ENCODE peak calls at places on chromosomes 7 and 10, in four cellular contexts. One of them, this sample, is unnamed.

GRCh38 chr10:125264752-125265578 is 104.6 kb upstream of the CTBP2 start:
- DNase-seq in naive thymus-derived CD4-positive, alpha-beta T cell: no peak
- DNase-seq in MM.1S: no peak
- DNase-seq in psoas muscle: no peak
- DNase-seq in this sample: no peak

GRCh38 chr7:28643369-28644340 is 231.3 kb downstream of the CREB5 start:
- DNase-seq in MM.1S: no peak
- DNase-seq in naive thymus-derived CD4-positive, alpha-beta T cell: no peak
- DNase-seq in psoas muscle: no peak
- DNase-seq in this sample: no peak

GRCh38 chr7:150450491-150450992 is at the start of gene GIMAP8:
- DNase-seq in psoas muscle: peak; percentile 77
- DNase-seq in MM.1S: no peak
- DNase-seq in naive thymus-derived CD4-positive, alpha-beta T cell: peak; percentile 61
- DNase-seq in this sample: no peak

GRCh38 chr7:131625817-131626372 is 69.5 kb upstream of the PODXL start:
- DNase-seq in MM.1S: no peak
- DNase-seq in naive thymus-derived CD4-positive, alpha-beta T cell: no peak
- DNase-seq in psoas muscle: peak; percentile 69
- DNase-seq in this sample: peak; percentile 91

GRCh38 chr7:16098585-16099179 is 322.7 kb downstream of the CRPPA start:
- DNase-seq in psoas muscle: no peak
- DNase-seq in MM.1S: no peak
- DNase-seq in naive thymus-derived CD4-positive, alpha-beta T cell: no peak
- DNase-seq in this sample: no peak

GRCh38 chr10:74419491-74420466 is 268.8 kb downstream of the ADK start:
- DNase-seq in naive thymus-derived CD4-positive, alpha-beta T cell: peak; percentile 15
- DNase-seq in psoas muscle: no peak
- DNase-seq in MM.1S: peak; percentile 36
- DNase-seq in this sample: peak; percentile 23

GRCh38 chr7:94391716-94392390 is 2.8 kb upstream of the COL1A2 start:
- DNase-seq in MM.1S: peak; percentile 28
- DNase-seq in naive thymus-derived CD4-positive, alpha-beta T cell: no peak
- DNase-seq in psoas muscle: no peak
- DNase-seq in this sample: peak; percentile 74

GRCh38 chr7:65846008-65846570 is 26.8 kb upstream of the VKORC1L1 start:
- DNase-seq in naive thymus-derived CD4-positive, alpha-beta T cell: no peak
- DNase-seq in MM.1S: no peak
- DNase-seq in psoas muscle: no peak
- DNase-seq in this sample: no peak

GRCh38 chr10:119412831-119413737 is 129.4 kb downstream of the RGS10 start:
- DNase-seq in naive thymus-derived CD4-positive, alpha-beta T cell: no peak
- DNase-seq in psoas muscle: no peak
- DNase-seq in MM.1S: no peak
- DNase-seq in this sample: no peak

GRCh38 chr7:33774762-33775523 is 130.4 kb upstream of the BMPER start:
- DNase-seq in psoas muscle: peak; percentile 64
- DNase-seq in MM.1S: no peak
- DNase-seq in naive thymus-derived CD4-positive, alpha-beta T cell: no peak
- DNase-seq in this sample: no peak

GRCh38 chr7:108235451-108236061 is 105.4 kb upstream of the LAMB4 start:
- DNase-seq in psoas muscle: no peak
- DNase-seq in MM.1S: no peak
- DNase-seq in naive thymus-derived CD4-positive, alpha-beta T cell: no peak
- DNase-seq in this sample: no peak

GRCh38 chr10:92691591-92692084 is 1.9 kb downstream of the HHEX start:
- DNase-seq in MM.1S: no peak
- DNase-seq in psoas muscle: peak; percentile 73
- DNase-seq in naive thymus-derived CD4-positive, alpha-beta T cell: no peak
- DNase-seq in this sample: no peak

GRCh38 chr7:148772297-148773089 is 73.8 kb downstream of the CUL1 start:
- DNase-seq in MM.1S: peak; percentile 68
- DNase-seq in psoas muscle: no peak
- DNase-seq in naive thymus-derived CD4-positive, alpha-beta T cell: no peak
- DNase-seq in this sample: peak; percentile 92

GRCh38 chr10:1195828-1196227 is 139.6 kb downstream of the WDR37 start:
- DNase-seq in naive thymus-derived CD4-positive, alpha-beta T cell: no peak
- DNase-seq in MM.1S: no peak
- DNase-seq in psoas muscle: no peak
- DNase-seq in this sample: no peak

GRCh38 chr7:87147500-87147899 is 4.8 kb upstream of the DMTF1 start:
- DNase-seq in psoas muscle: no peak
- DNase-seq in naive thymus-derived CD4-positive, alpha-beta T cell: no peak
- DNase-seq in MM.1S: no peak
- DNase-seq in this sample: no peak

GRCh38 chr7:79421751-79422150 is 31.7 kb downstream of the MAGI2 start:
- DNase-seq in psoas muscle: no peak
- DNase-seq in MM.1S: no peak
- DNase-seq in naive thymus-derived CD4-positive, alpha-beta T cell: no peak
- DNase-seq in this sample: no peak
- H3K27ac ChIP-seq in psoas muscle: no peak overlapping the region
- H3K27ac ChIP-seq in MM.1S: no peak overlapping the region
- H3K27ac ChIP-seq in naive thymus-derived CD4-positive, alpha-beta T cell: no peak overlapping the region
- H3K27ac ChIP-seq in this sample: no peak overlapping the region

GRCh38 chr7:137354361-137354760 is 10.8 kb upstream of the PTN start:
- DNase-seq in naive thymus-derived CD4-positive, alpha-beta T cell: no peak
- DNase-seq in psoas muscle: no peak
- DNase-seq in MM.1S: no peak
- DNase-seq in this sample: no peak
- H3K27ac ChIP-seq in naive thymus-derived CD4-positive, alpha-beta T cell: no peak overlapping the region
- H3K27ac ChIP-seq in psoas muscle: no peak overlapping the region
- H3K27ac ChIP-seq in MM.1S: no peak overlapping the region
- H3K27ac ChIP-seq in this sample: no peak overlapping the region

GRCh38 chr7:7911339-7911738 is 57.3 kb upstream of the GLCCI1 start:
- DNase-seq in psoas muscle: no peak
- DNase-seq in naive thymus-derived CD4-positive, alpha-beta T cell: no peak
- DNase-seq in MM.1S: no peak
- DNase-seq in this sample: no peak
- H3K27ac ChIP-seq in psoas muscle: no peak overlapping the region
- H3K27ac ChIP-seq in naive thymus-derived CD4-positive, alpha-beta T cell: no peak overlapping the region
- H3K27ac ChIP-seq in MM.1S: no peak overlapping the region
- H3K27ac ChIP-seq in this sample: no peak overlapping the region

DNA sequence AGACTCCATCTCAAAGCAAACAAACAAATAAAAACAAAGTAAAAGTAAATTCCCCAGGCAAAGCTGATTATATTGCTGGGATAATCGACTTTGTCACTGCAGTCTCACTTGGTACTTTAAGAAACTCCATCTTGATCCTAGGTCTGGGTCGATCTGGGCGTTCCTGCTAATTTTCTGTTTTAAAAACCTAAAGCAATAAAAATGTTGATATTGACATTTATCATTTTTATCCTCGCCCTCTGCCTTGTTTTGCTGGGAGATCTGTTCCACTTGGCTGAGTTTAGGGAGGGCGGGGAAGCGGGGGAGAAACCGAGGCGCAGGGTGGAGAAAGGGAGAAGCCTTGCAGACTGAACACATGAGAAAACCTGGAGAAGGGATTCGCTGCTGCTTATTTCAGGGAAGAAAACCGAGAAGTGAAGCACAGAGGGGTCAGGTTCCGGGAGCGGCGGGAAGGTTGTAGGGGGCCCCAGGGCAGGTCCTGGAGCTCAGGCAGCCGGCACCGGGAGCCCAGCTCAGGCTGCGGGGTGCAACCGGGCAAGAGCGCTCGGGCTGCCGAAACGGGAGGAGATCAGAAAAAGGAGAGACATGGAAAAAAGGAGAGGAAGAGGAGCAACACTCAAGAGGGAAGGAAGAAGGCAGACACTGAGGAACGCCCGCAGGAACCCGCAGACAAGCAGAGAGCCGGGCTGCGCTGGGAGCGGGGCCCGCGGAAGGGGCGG is 27.4 kb upstream of the KMT2C start:
- DNase-seq in naive thymus-derived CD4-positive, alpha-beta T cell: no peak
- DNase-seq in psoas muscle: no peak
- DNase-seq in MM.1S: no peak
- DNase-seq in this sample: peak; percentile 48
- H3K27ac ChIP-seq in naive thymus-derived CD4-positive, alpha-beta T cell: peak overlapping the region; percentile 86
- H3K27ac ChIP-seq in psoas muscle: peak overlapping the region; percentile 98
- H3K27ac ChIP-seq in MM.1S: no peak overlapping the region
- H3K27ac ChIP-seq in this sample: no peak overlapping the region

GRCh38 chr7:40374575-40374974 is 239.8 kb downstream of the SUGCT start:
- DNase-seq in MM.1S: no peak
- DNase-seq in naive thymus-derived CD4-positive, alpha-beta T cell: no peak
- DNase-seq in psoas muscle: no peak
- DNase-seq in this sample: no peak

GRCh38 chr7:40372031-40372430 is 237.2 kb downstream of the SUGCT start:
- DNase-seq in psoas muscle: no peak
- DNase-seq in naive thymus-derived CD4-positive, alpha-beta T cell: no peak
- DNase-seq in MM.1S: no peak
- DNase-seq in this sample: no peak

DNA sequence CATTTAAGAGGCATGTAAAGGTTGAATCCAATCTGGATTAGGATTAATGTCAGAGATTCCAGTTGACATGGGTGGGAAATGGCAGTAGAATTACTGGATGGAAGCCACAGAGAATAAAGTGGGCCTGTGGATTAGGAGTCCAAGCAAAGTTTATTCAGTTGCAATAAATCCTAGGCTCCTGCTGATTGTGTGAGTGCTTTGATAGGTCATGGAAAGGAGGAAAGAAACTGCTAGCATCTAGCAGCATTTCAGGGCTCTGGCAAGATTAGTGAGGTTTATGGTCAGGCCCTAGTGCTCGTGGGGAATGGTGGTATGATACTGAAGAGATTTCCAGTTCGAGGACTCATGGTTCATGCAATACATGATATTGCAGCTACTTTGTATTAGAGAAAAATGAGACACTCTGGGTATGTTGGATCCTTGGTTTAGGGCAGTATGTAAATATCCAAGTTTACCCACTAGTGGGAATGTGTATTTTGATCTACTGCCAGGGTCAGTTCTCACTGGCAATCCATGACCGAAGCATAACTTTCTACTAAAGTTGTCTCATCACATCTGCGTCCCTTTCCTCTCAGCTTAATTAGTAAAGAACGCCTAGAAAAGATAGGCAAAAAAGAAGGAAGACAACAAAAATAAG is 235.0 kb downstream of the SUGCT start:
- DNase-seq in naive thymus-derived CD4-positive, alpha-beta T cell: no peak
- DNase-seq in psoas muscle: no peak
- DNase-seq in MM.1S: no peak
- DNase-seq in this sample: no peak
- H3K27ac ChIP-seq in naive thymus-derived CD4-positive, alpha-beta T cell: no peak overlapping the region
- H3K27ac ChIP-seq in psoas muscle: no peak overlapping the region
- H3K27ac ChIP-seq in MM.1S: no peak overlapping the region
- H3K27ac ChIP-seq in this sample: no peak overlapping the region

GRCh38 chr7:5432691-5433090 is 9.1 kb upstream of the TNRC18 start:
- DNase-seq in MM.1S: no peak
- DNase-seq in psoas muscle: no peak
- DNase-seq in naive thymus-derived CD4-positive, alpha-beta T cell: no peak
- DNase-seq in this sample: no peak
- H3K27ac ChIP-seq in MM.1S: no peak overlapping the region
- H3K27ac ChIP-seq in psoas muscle: no peak overlapping the region
- H3K27ac ChIP-seq in naive thymus-derived CD4-positive, alpha-beta T cell: no peak overlapping the region
- H3K27ac ChIP-seq in this sample: no peak overlapping the region